ENCODE peak calls at places on chromosomes 3 and 15, in ten cellular contexts. Y is BE2C, J is cardiac fibroblast, Q is WERI-Rb-1, V is fibroblast of lung, K is upper lobe of right lung, F is HCT116, M is left lung, W is BJ, H is tibial artery. Z is an unnamed sample.

GRCh38 chr15:62952969-62953368 is 89.6 kb upstream of the TPM1 start:
- DNase-seq in Y (no peak), J (no peak), Q (no peak), V (no peak), K (no peak), F (no peak), M (no peak), W (no peak), H (no peak), Z (no peak)

GRCh38 chr3:66485291-66485968 is 15.4 kb downstream of the LRIG1 start:
- DNase-seq in Y (no peak), J (peak), Q (no peak), V (peak), K (no peak), F (no peak), M (no peak), W (no peak), H (peak), Z (no peak)

GRCh38 chr3:186124618-186125017 is 15.7 kb upstream of the ETV5 start:
- DNase-seq in Y (no peak), J (no peak), Q (no peak), V (no peak), K (no peak), F (no peak), M (no peak), W (no peak), H (no peak), Z (no peak)

GRCh38 chr15:59268199-59268979 is 61.7 kb downstream of the LDHAL6B start:
- DNase-seq in Y (no peak), J (no peak), Q (no peak), V (peak), K (no peak), F (no peak), M (no peak), W (no peak), H (no peak), Z (peak)

GRCh38 chr15:65611888-65612615 is 1.1 kb upstream of the INTS14 start:
- DNase-seq in Y (no peak), J (no peak), Q (peak), V (no peak), K (no peak), F (no peak), M (no peak), W (no peak), H (no peak), Z (no peak)

GRCh38 chr3:40725026-40725425 is 200.3 kb downstream of the ZNF621 start:
- DNase-seq in Y (peak), J (no peak), Q (no peak), V (no peak), K (no peak), F (no peak), M (no peak), W (no peak), H (no peak), Z (no peak)

GRCh38 chr15:65286069-65286703 is 497 bp downstream of the PARP16 start:
- DNase-seq in Y (no peak), J (peak), Q (no peak), V (peak), K (no peak), F (no peak), M (no peak), W (no peak), H (no peak), Z (no peak)

GRCh38 chr3:104892044-104892443 is 474.7 kb upstream of the ALCAM start:
- DNase-seq in Y (no peak), J (no peak), Q (no peak), V (no peak), K (no peak), F (no peak), M (no peak), W (no peak), H (no peak), Z (no peak)

GRCh38 chr3:11195721-11196332 is 41.5 kb downstream of the HRH1 start:
- DNase-seq in Y (no peak), J (peak), Q (no peak), V (peak), K (no peak), F (no peak), M (no peak), W (no peak), H (no peak), Z (no peak)

GRCh38 chr3:186193534-186194450 is 84.9 kb upstream of the ETV5 start:
- DNase-seq in Y (no peak), J (no peak), Q (peak), V (no peak), K (peak), F (no peak), M (no peak), W (no peak), H (no peak), Z (no peak)

GRCh38 chr3:53252105-53252946 is 3.5 kb downstream of the TKT start:
- DNase-seq in Y (no peak), J (no peak), Q (no peak), V (peak), K (no peak), F (no peak), M (peak), W (no peak), H (peak), Z (no peak)

GRCh38 chr3:172913911-172914730 is 163.6 kb downstream of the ECT2 start:
- DNase-seq in Y (no peak), J (no peak), Q (no peak), V (no peak), K (no peak), F (no peak), M (no peak), W (no peak), H (no peak), Z (no peak)

DNA sequence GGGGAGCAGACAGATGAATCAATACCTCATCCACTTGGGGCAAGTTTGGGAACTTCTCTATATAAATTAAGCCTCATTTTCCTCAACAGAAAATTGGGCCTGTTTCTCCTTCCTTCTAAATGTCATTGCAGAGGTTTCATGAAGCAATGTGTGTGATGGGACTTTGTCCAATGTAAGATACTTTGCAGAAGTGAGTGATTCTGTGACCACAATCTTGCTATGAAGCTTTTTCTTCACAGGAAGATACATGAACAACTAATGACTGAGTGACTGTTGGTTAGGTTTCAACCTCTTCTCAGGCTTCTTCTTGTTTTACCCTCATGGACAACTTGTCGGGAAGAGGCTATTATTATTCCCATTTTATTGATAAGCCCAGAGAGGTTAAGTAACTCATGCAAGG is 11.0 kb downstream of the TMEM45A start:
- DNase-seq in Y (no peak), J (no peak), Q (no peak), V (no peak), K (no peak), F (no peak), M (no peak), W (no peak), H (no peak), Z (no peak)
- H3K4me3 ChIP-seq in Y (no peak), J (no peak), Q (no peak), V (no peak), K (no peak), F (no peak), M (no peak), W (no peak), H (no peak), Z (no peak)

DNA sequence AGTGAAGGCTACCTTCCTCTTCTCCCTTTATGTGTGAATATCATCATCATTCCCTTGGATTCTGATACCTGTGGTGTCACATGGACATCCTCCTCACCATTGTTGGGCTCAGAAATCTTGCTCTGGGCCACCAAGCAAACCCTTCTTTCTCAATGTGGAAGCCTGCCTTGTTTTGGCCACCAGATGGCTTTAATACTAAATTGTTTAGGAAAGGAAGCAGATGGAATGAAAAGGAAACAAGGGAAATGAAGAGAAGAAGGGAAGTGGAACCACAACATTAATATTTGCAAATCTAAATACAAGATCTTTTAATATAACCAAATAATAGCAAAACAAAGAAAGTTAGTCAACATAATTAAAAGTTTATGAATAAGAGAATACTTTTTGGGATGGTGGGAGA is 14.0 kb downstream of the FAM227B start:
- DNase-seq in Y (no peak), J (no peak), Q (no peak), V (peak), K (no peak), F (no peak), M (no peak), W (no peak), H (no peak), Z (no peak)
- TF ChIP-seq CTCF in Y (no peak), J (peak), Q (no peak), V (peak), K (no peak), F (no peak), M (no peak), W (peak), H (no peak), Z (no peak)

GRCh38 chr3:71787851-71788405 is 3.0 kb upstream of the PROK2 start:
- DNase-seq in Y (no peak), J (no peak), Q (no peak), V (no peak), K (no peak), F (no peak), M (no peak), W (no peak), H (no peak), Z (no peak)

GRCh38 chr3:71785594-71786472 is 885 bp upstream of the PROK2 start:
- DNase-seq in Y (no peak), J (no peak), Q (no peak), V (no peak), K (no peak), F (no peak), M (no peak), W (no peak), H (no peak), Z (no peak)

GRCh38 chr3:71786551-71786950 is 1.6 kb upstream of the PROK2 start:
- DNase-seq in Y (no peak), J (no peak), Q (no peak), V (no peak), K (no peak), F (no peak), M (no peak), W (no peak), H (no peak), Z (no peak)

GRCh38 chr3:71784914-71785593 is at the start of gene PROK2:
- DNase-seq in Y (peak), J (no peak), Q (peak), V (no peak), K (peak), F (no peak), M (no peak), W (no peak), H (no peak), Z (no peak)

GRCh38 chr3:71784201-71784913 is 591 bp downstream of the PROK2 start:
- DNase-seq in Y (no peak), J (no peak), Q (no peak), V (no peak), K (no peak), F (no peak), M (no peak), W (no peak), H (no peak), Z (no peak)
- H3K4me3 ChIP-seq in Y (peak), J (no peak), Q (peak), V (no peak), K (peak), F (no peak), M (no peak), W (no peak), H (peak), Z (no peak)

GRCh38 chr3:107578523-107578922 is 55.8 kb downstream of the BBX start:
- DNase-seq in Y (no peak), J (no peak), Q (no peak), V (no peak), K (no peak), F (no peak), M (no peak), W (no peak), H (no peak), Z (no peak)
- TF ChIP-seq CTCF in Y (no peak), J (no peak), Q (peak), V (no peak), K (no peak), F (no peak), M (no peak), W (no peak), H (no peak), Z (no peak)

GRCh38 chr3:98722389-98722788 is 40.8 kb upstream of the ST3GAL6 start:
- DNase-seq in Y (no peak), J (no peak), Q (no peak), V (no peak), K (no peak), F (no peak), M (no peak), W (no peak), H (no peak), Z (no peak)

GRCh38 chr3:98721776-98722175 is 41.4 kb upstream of the ST3GAL6 start:
- DNase-seq in Y (no peak), J (no peak), Q (no peak), V (no peak), K (no peak), F (no peak), M (no peak), W (no peak), H (no peak), Z (no peak)

GRCh38 chr3:98713984-98714383 is 49.2 kb upstream of the ST3GAL6 start:
- DNase-seq in Y (no peak), J (no peak), Q (no peak), V (no peak), K (no peak), F (no peak), M (no peak), W (no peak), H (no peak), Z (no peak)

GRCh38 chr3:98717584-98717983 is 45.6 kb upstream of the ST3GAL6 start:
- DNase-seq in Y (no peak), J (no peak), Q (no peak), V (no peak), K (no peak), F (no peak), M (no peak), W (no peak), H (no peak), Z (no peak)

DNA sequence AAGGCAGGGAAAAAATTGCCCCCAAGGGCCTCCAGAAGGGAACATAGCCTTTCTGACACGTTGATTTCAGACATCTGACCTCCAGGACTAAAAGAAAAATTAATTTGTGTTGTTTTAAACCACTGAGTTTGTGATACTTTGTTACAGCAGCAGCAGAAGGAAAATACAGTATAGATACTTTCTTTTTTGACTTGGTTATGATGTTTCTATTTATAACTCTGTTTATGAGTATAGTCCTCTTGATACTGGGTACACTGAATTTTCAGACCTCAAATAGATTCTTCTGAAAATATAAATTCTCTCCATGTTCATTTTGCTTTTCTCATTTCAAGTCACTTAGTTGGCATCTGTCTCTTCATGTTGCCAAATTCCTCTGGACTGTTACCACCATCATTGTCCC is 44.4 kb upstream of the ST3GAL6 start:
- DNase-seq in Y (no peak), J (no peak), Q (no peak), V (no peak), K (no peak), F (no peak), M (no peak), W (no peak), H (no peak), Z (no peak)
- H3K4me3 ChIP-seq in Y (no peak), J (no peak), Q (no peak), V (no peak), K (no peak), F (no peak), M (no peak), W (no peak), H (no peak), Z (no peak)

DNA sequence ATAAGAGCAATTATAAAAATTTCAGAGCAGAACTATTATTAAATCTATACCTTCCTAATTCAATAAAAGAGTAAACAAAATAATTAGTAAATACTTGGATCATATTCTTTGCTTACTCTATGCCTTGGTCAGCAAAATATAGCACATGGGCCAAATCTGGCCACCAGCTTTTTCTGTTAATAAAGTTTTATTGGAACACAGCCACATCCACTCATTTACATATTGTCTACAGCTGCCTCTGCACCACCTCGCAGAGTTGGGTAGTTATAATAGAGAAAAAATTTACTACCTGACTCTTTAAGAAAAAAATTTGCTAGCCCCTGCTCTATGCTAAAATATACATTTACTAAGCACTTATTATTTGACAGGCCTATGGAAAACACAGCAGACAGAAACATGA is 32.2 kb upstream of the GANC start:
- DNase-seq in Y (no peak), J (no peak), Q (no peak), V (no peak), K (no peak), F (no peak), M (no peak), W (no peak), H (no peak), Z (no peak)
- TF ChIP-seq CTCF in Y (no peak), J (no peak), Q (no peak), V (no peak), K (no peak), F (no peak), M (no peak), W (no peak), H (no peak), Z (no peak)

Z was measured in astrocyte of the cerebellum.